ENCODE peak calls at places on chromosome 5, in nine cellular contexts. One of them, this sample, is unnamed.

GRCh38 chr5:33762859-33763258 is 128.9 kb downstream of the ADAMTS12 start:
- DNase-seq in Peyer's patch: no peak
- DNase-seq in heart left ventricle: no peak
- DNase-seq in AG04449: no peak
- DNase-seq in fibroblast of mammary gland: no peak
- DNase-seq in HepG2: no peak
- DNase-seq in fibroblast of the aortic adventitia: no peak
- DNase-seq in testis: no peak
- DNase-seq in body of pancreas: no peak
- DNase-seq in this sample: no peak

GRCh38 chr5:81922790-81923398 is 48.9 kb upstream of the ATG10 start:
- DNase-seq in body of pancreas: no peak
- DNase-seq in testis: no peak
- DNase-seq in Peyer's patch: no peak
- DNase-seq in AG04449: no peak
- DNase-seq in heart left ventricle: no peak
- DNase-seq in fibroblast of the aortic adventitia: no peak
- DNase-seq in fibroblast of mammary gland: no peak
- DNase-seq in HepG2: no peak
- DNase-seq in this sample: no peak

GRCh38 chr5:142109356-142110045 is 922 bp downstream of the NDFIP1 start:
- DNase-seq in HepG2: no peak
- DNase-seq in AG04449: no peak
- DNase-seq in body of pancreas: peak
- DNase-seq in fibroblast of the aortic adventitia: peak
- DNase-seq in Peyer's patch: no peak
- DNase-seq in heart left ventricle: no peak
- DNase-seq in testis: peak
- DNase-seq in fibroblast of mammary gland: peak
- DNase-seq in this sample: peak

GRCh38 chr5:32531885-32532520 is 53.4 kb upstream of the SUB1 start:
- DNase-seq in fibroblast of the aortic adventitia: peak
- DNase-seq in body of pancreas: no peak
- DNase-seq in Peyer's patch: no peak
- DNase-seq in fibroblast of mammary gland: peak
- DNase-seq in heart left ventricle: no peak
- DNase-seq in AG04449: no peak
- DNase-seq in testis: no peak
- DNase-seq in HepG2: peak
- DNase-seq in this sample: peak

GRCh38 chr5:132673939-132674630 is at the start of gene IL4:
- DNase-seq in Peyer's patch: no peak
- DNase-seq in AG04449: no peak
- DNase-seq in heart left ventricle: no peak
- DNase-seq in HepG2: no peak
- DNase-seq in body of pancreas: no peak
- DNase-seq in fibroblast of the aortic adventitia: no peak
- DNase-seq in testis: no peak
- DNase-seq in fibroblast of mammary gland: no peak
- DNase-seq in this sample: no peak

GRCh38 chr5:56676091-56676768 is 139.1 kb upstream of the MAP3K1 start:
- DNase-seq in fibroblast of the aortic adventitia: no peak
- DNase-seq in Peyer's patch: no peak
- DNase-seq in body of pancreas: no peak
- DNase-seq in AG04449: no peak
- DNase-seq in testis: no peak
- DNase-seq in HepG2: peak
- DNase-seq in heart left ventricle: no peak
- DNase-seq in fibroblast of mammary gland: no peak
- DNase-seq in this sample: no peak

GRCh38 chr5:149998281-149998680 is 2.2 kb downstream of the TIGD6 start:
- DNase-seq in heart left ventricle: no peak
- DNase-seq in body of pancreas: no peak
- DNase-seq in HepG2: no peak
- DNase-seq in testis: no peak
- DNase-seq in fibroblast of the aortic adventitia: no peak
- DNase-seq in AG04449: no peak
- DNase-seq in fibroblast of mammary gland: no peak
- DNase-seq in Peyer's patch: no peak
- DNase-seq in this sample: no peak

GRCh38 chr5:179321206-179321987 is 23.9 kb downstream of the ADAMTS2 start:
- DNase-seq in Peyer's patch: no peak
- DNase-seq in heart left ventricle: no peak
- DNase-seq in body of pancreas: no peak
- DNase-seq in fibroblast of mammary gland: no peak
- DNase-seq in testis: no peak
- DNase-seq in HepG2: no peak
- DNase-seq in fibroblast of the aortic adventitia: no peak
- DNase-seq in AG04449: no peak
- DNase-seq in this sample: no peak

GRCh38 chr5:40312205-40312604 is 367.5 kb upstream of the PTGER4 start:
- DNase-seq in HepG2: no peak
- DNase-seq in body of pancreas: no peak
- DNase-seq in heart left ventricle: no peak
- DNase-seq in fibroblast of the aortic adventitia: peak
- DNase-seq in AG04449: no peak
- DNase-seq in Peyer's patch: no peak
- DNase-seq in fibroblast of mammary gland: no peak
- DNase-seq in testis: no peak
- DNase-seq in this sample: no peak

DNA sequence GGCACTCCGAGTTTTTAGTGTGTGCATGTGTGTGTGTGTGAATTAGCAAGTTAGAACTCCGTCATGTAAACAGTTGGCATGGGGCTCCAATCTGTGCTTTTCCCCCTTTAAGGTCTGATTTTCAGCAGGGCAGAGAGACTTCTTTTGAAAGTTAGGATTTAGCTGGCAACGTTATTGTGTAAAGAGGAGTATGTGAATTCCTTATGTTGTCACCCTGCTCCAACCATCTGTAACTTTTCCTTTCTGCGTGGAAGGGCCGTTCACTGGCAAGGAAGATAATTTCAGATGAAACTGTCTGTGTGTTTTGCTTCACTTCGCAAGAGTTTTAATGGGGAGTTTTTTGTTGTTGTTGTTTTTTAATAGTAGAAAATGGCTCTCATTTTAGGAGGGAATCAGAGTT is 342 bp downstream of the SGCD start:
- DNase-seq in fibroblast of mammary gland: no peak
- DNase-seq in heart left ventricle: no peak
- DNase-seq in HepG2: no peak
- DNase-seq in fibroblast of the aortic adventitia: no peak
- DNase-seq in testis: no peak
- DNase-seq in AG04449: no peak
- DNase-seq in Peyer's patch: no peak
- DNase-seq in body of pancreas: no peak
- DNase-seq in this sample: no peak
- H3K4me3 ChIP-seq in fibroblast of mammary gland: peak
- H3K4me3 ChIP-seq in heart left ventricle: peak
- H3K4me3 ChIP-seq in HepG2: no peak
- H3K4me3 ChIP-seq in fibroblast of the aortic adventitia: peak
- H3K4me3 ChIP-seq in testis: peak
- H3K4me3 ChIP-seq in AG04449: peak
- H3K4me3 ChIP-seq in Peyer's patch: no peak
- H3K4me3 ChIP-seq in body of pancreas: no peak
- H3K4me3 ChIP-seq in this sample: no peak

GRCh38 chr5:173572431-173573125 is 43.9 kb downstream of the BOD1 start:
- DNase-seq in body of pancreas: no peak
- DNase-seq in HepG2: no peak
- DNase-seq in heart left ventricle: no peak
- DNase-seq in Peyer's patch: no peak
- DNase-seq in fibroblast of mammary gland: peak
- DNase-seq in AG04449: no peak
- DNase-seq in fibroblast of the aortic adventitia: peak
- DNase-seq in testis: no peak
- DNase-seq in this sample: no peak
- H3K4me3 ChIP-seq in body of pancreas: no peak
- H3K4me3 ChIP-seq in HepG2: no peak
- H3K4me3 ChIP-seq in heart left ventricle: no peak
- H3K4me3 ChIP-seq in Peyer's patch: no peak
- H3K4me3 ChIP-seq in fibroblast of mammary gland: peak
- H3K4me3 ChIP-seq in AG04449: peak
- H3K4me3 ChIP-seq in fibroblast of the aortic adventitia: peak
- H3K4me3 ChIP-seq in testis: no peak
- H3K4me3 ChIP-seq in this sample: peak

DNA sequence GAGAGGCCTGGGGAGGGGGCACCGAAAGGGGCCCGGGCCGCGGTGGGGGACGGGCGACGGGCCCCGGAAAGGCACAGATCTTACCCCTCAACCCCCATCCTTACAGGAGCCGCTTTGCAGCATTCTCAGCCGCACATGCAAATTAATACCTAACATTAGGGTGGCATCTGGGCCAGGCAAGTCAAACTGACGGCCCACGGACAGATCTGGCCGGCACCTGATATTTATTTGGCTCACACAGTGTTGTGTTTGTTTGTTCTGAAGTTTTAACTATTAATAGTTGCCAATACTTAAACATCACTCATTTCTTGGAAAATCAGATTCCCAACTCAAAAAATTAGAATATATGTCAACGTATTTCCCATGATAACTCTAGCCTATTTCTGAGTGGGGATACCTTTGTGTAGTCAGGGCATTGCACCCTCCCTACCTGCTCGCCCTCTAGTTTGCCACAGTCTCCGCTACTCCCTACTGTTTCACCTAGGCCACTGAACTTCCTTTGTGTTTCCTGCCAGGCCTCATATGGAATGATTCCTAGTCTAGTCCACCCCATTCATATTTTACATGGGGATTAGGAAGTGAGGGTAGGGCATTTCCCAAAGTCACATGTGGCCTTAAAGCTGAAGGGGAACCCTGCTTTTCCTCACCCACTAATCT is 71.9 kb upstream of the LARP1 start:
- DNase-seq in heart left ventricle: no peak
- DNase-seq in Peyer's patch: peak
- DNase-seq in HepG2: no peak
- DNase-seq in AG04449: no peak
- DNase-seq in testis: no peak
- DNase-seq in body of pancreas: no peak
- DNase-seq in fibroblast of the aortic adventitia: no peak
- DNase-seq in fibroblast of mammary gland: no peak
- DNase-seq in this sample: no peak
- H3K4me3 ChIP-seq in heart left ventricle: peak
- H3K4me3 ChIP-seq in Peyer's patch: peak
- H3K4me3 ChIP-seq in HepG2: peak
- H3K4me3 ChIP-seq in AG04449: peak
- H3K4me3 ChIP-seq in testis: peak
- H3K4me3 ChIP-seq in body of pancreas: no peak
- H3K4me3 ChIP-seq in fibroblast of the aortic adventitia: peak
- H3K4me3 ChIP-seq in fibroblast of mammary gland: peak
- H3K4me3 ChIP-seq in this sample: no peak

GRCh38 chr5:79560774-79561524 is 47.0 kb upstream of the HOMER1 start:
- DNase-seq in fibroblast of mammary gland: peak
- DNase-seq in AG04449: peak
- DNase-seq in HepG2: no peak
- DNase-seq in Peyer's patch: no peak
- DNase-seq in testis: no peak
- DNase-seq in heart left ventricle: no peak
- DNase-seq in fibroblast of the aortic adventitia: peak
- DNase-seq in body of pancreas: no peak
- DNase-seq in this sample: no peak

GRCh38 chr5:79563247-79563590 is 49.0 kb upstream of the TENT2 start:
- DNase-seq in fibroblast of mammary gland: no peak
- DNase-seq in HepG2: no peak
- DNase-seq in fibroblast of the aortic adventitia: no peak
- DNase-seq in testis: no peak
- DNase-seq in heart left ventricle: no peak
- DNase-seq in body of pancreas: no peak
- DNase-seq in Peyer's patch: no peak
- DNase-seq in AG04449: no peak
- DNase-seq in this sample: no peak

GRCh38 chr5:79561525-79561893 is 47.6 kb upstream of the HOMER1 start:
- DNase-seq in heart left ventricle: no peak
- DNase-seq in HepG2: no peak
- DNase-seq in body of pancreas: no peak
- DNase-seq in fibroblast of the aortic adventitia: no peak
- DNase-seq in AG04449: no peak
- DNase-seq in testis: no peak
- DNase-seq in Peyer's patch: no peak
- DNase-seq in fibroblast of mammary gland: no peak
- DNase-seq in this sample: no peak

GRCh38 chr5:79564798-79565279 is 47.4 kb upstream of the TENT2 start:
- DNase-seq in fibroblast of the aortic adventitia: no peak
- DNase-seq in HepG2: peak
- DNase-seq in testis: no peak
- DNase-seq in AG04449: no peak
- DNase-seq in body of pancreas: no peak
- DNase-seq in Peyer's patch: no peak
- DNase-seq in heart left ventricle: no peak
- DNase-seq in fibroblast of mammary gland: no peak
- DNase-seq in this sample: no peak

DNA sequence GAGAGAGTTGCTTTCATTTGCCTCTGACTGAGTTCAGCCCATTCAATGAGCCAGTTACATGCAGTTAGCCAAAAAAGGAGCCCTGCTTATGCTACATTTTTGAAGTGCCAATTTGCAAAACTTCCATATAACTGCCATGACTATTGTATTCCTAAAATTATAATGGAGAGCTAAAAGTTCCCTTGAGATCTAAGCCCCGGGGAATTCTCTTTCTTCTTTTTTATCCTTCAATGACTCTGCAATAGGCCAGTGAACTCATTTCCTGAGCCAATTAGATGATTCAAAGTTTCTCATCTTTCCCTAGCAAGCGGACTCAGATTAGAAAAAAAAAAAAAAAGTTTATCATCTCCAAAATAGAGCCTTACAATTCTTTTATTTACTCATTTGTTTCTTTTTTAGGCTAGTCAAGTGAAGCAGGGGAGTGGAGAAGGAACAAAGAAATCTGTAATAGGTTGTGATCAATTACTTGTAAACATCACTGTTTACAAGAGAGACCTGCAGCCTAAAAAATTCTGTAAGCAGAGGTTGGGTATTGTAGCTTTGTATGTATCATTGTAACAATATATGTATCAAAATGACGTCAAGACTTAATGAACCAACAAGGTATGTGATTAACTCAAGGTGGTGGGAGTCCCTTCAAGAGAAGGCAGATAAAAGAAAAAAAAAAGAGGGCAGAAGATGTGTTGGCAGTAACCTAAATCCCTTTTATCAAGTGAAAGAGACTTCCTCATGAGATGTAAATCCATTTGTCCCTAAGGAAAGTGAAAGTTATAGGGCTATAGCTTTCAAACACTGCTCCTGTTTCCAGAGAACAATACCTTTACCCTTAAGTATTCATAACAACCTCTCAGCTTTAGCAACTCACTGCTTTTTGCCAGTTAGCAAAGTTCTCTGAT is 48.7 kb upstream of the HOMER1 start:
- DNase-seq in HepG2: no peak
- DNase-seq in heart left ventricle: no peak
- DNase-seq in Peyer's patch: no peak
- DNase-seq in testis: no peak
- DNase-seq in fibroblast of mammary gland: peak
- DNase-seq in AG04449: no peak
- DNase-seq in body of pancreas: no peak
- DNase-seq in fibroblast of the aortic adventitia: peak
- DNase-seq in this sample: no peak
- H3K4me3 ChIP-seq in HepG2: no peak
- H3K4me3 ChIP-seq in heart left ventricle: no peak
- H3K4me3 ChIP-seq in Peyer's patch: no peak
- H3K4me3 ChIP-seq in testis: no peak
- H3K4me3 ChIP-seq in fibroblast of mammary gland: no peak
- H3K4me3 ChIP-seq in AG04449: no peak
- H3K4me3 ChIP-seq in body of pancreas: no peak
- H3K4me3 ChIP-seq in fibroblast of the aortic adventitia: no peak
- H3K4me3 ChIP-seq in this sample: no peak

GRCh38 chr5:26700759-26701384 is 337.5 kb downstream of the CDH9 start:
- DNase-seq in fibroblast of mammary gland: peak
- DNase-seq in body of pancreas: no peak
- DNase-seq in heart left ventricle: no peak
- DNase-seq in Peyer's patch: no peak
- DNase-seq in AG04449: no peak
- DNase-seq in testis: peak
- DNase-seq in HepG2: peak
- DNase-seq in fibroblast of the aortic adventitia: no peak
- DNase-seq in this sample: no peak
- H3K4me3 ChIP-seq in fibroblast of mammary gland: no peak
- H3K4me3 ChIP-seq in body of pancreas: no peak
- H3K4me3 ChIP-seq in heart left ventricle: no peak
- H3K4me3 ChIP-seq in Peyer's patch: no peak
- H3K4me3 ChIP-seq in AG04449: no peak
- H3K4me3 ChIP-seq in testis: no peak
- H3K4me3 ChIP-seq in HepG2: no peak
- H3K4me3 ChIP-seq in fibroblast of the aortic adventitia: no peak
- H3K4me3 ChIP-seq in this sample: no peak

This sample was measured in CD4-positive, alpha-beta memory T cell.